ENCODE peak calls at places on chromosome 1, in seven cellular contexts. A is cardiac fibroblast, F is Peyer's patch, S is breast epithelium, J is fibroblast of pulmonary artery, O is OCI-LY7, Q is ovary. Z is an unnamed sample.

GRCh38 chr1:12475947-12476346 is 142.1 kb downstream of the DHRS3 start:
- DNase-seq in F (no peak), O (no peak), A (peak), J (no peak), S (no peak), Q (no peak), Z (peak)

GRCh38 chr1:244075247-244075722 is 24.2 kb downstream of the ZBTB18 start:
- DNase-seq in S (no peak), A (no peak), F (peak), Q (no peak), O (no peak), J (no peak), Z (peak)

GRCh38 chr1:218209351-218209861 is 75.7 kb upstream of the RRP15 start:
- DNase-seq in F (no peak), S (no peak), A (peak), O (no peak), J (peak), Q (no peak), Z (peak)

GRCh38 chr1:172401907-172402306 is 18.6 kb upstream of the C1orf105 start:
- DNase-seq in S (no peak), F (no peak), O (peak), Q (no peak), J (no peak), A (no peak), Z (no peak)

GRCh38 chr1:185775505-185775904 is 41.3 kb downstream of the HMCN1 start:
- DNase-seq in A (no peak), F (no peak), J (no peak), O (no peak), Q (no peak), S (no peak), Z (no peak)

GRCh38 chr1:52041551-52042185 is 8.1 kb upstream of the KTI12 start:
- DNase-seq in J (peak), F (no peak), A (peak), O (no peak), Q (no peak), S (no peak), Z (no peak)

GRCh38 chr1:150272379-150272840 is at the start of gene C1orf54:
- DNase-seq in Q (no peak), O (no peak), S (no peak), F (no peak), A (peak), J (peak), Z (peak)

GRCh38 chr1:235075121-235075954 is 53.3 kb downstream of the TOMM20 start:
- DNase-seq in O (peak), A (peak), F (peak), Q (peak), J (peak), S (peak), Z (peak)

GRCh38 chr1:215188302-215188950 is 105.9 kb downstream of the KCNK2 start:
- DNase-seq in O (no peak), A (peak), J (no peak), S (no peak), Q (no peak), F (no peak), Z (peak)

GRCh38 chr1:208198271-208198670 is 45.9 kb downstream of the PLXNA2 start:
- DNase-seq in J (no peak), S (no peak), Q (no peak), A (no peak), O (no peak), F (no peak), Z (no peak)

GRCh38 chr1:183197762-183198161 is 11.7 kb downstream of the LAMC2 start:
- DNase-seq in A (no peak), S (no peak), F (no peak), J (no peak), Q (no peak), O (no peak), Z (no peak)

GRCh38 chr1:40318476-40318875 is 1.4 kb upstream of the COL9A2 start:
- DNase-seq in O (no peak), A (no peak), F (no peak), S (no peak), Q (no peak), J (no peak), Z (no peak)

GRCh38 chr1:197911172-197911856 is 5.9 kb upstream of the LHX9 start:
- DNase-seq in O (no peak), F (no peak), S (no peak), J (no peak), A (no peak), Q (peak), Z (no peak)

GRCh38 chr1:147241955-147242448 is 482 bp upstream of the CHD1L start:
- DNase-seq in Q (no peak), J (no peak), S (no peak), F (no peak), A (no peak), O (no peak), Z (no peak)

DNA sequence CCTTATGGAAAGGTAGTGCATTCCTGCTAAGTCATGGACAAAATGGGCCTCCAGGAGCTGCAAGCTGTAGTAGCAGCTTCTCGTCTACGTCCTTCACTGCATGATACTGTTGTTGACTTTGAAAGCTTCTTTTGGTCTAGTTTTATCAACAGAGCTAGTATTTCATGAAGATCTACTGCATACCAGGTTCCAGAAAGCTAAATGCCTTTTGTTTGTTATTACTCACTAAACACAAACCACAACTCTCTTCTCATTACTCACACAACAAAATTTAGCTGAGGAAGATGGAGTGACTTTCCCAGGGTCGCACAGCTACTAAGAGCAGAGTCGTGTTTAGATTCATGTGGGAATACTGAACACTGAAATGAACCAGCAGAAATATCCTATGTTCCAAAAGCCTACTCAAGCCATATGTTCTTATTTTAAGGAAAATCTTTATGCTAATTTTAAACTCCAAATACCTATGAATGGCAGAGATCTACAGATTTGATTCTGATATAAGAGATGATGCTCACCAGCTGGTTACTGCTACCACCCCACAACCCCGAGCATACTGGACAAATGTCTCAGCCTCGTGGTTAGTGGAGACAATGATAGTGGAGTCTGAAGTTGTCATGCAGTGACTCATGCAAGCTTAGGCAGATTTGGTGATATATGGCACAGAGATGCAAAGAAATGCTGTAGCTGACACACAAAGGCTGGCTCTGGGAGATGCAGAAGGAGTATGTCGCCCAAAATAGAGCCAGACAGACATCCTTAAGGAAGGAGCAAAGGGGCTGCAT is 20.6 kb downstream of the PGBD2 start:
- DNase-seq in J (peak), Q (no peak), A (peak), O (no peak), F (no peak), S (no peak), Z (peak)
- TF ChIP-seq CTCF in J (no peak), Q (no peak), A (no peak), O (no peak), F (no peak), S (no peak), Z (no peak)

GRCh38 chr1:223095870-223096269 is 47.2 kb downstream of the TLR5 start:
- DNase-seq in O (no peak), J (no peak), S (no peak), A (no peak), Q (no peak), F (no peak), Z (no peak)
- H3K4me3 ChIP-seq in O (no peak), J (no peak), S (no peak), A (no peak), Q (no peak), F (no peak), Z (no peak)

DNA sequence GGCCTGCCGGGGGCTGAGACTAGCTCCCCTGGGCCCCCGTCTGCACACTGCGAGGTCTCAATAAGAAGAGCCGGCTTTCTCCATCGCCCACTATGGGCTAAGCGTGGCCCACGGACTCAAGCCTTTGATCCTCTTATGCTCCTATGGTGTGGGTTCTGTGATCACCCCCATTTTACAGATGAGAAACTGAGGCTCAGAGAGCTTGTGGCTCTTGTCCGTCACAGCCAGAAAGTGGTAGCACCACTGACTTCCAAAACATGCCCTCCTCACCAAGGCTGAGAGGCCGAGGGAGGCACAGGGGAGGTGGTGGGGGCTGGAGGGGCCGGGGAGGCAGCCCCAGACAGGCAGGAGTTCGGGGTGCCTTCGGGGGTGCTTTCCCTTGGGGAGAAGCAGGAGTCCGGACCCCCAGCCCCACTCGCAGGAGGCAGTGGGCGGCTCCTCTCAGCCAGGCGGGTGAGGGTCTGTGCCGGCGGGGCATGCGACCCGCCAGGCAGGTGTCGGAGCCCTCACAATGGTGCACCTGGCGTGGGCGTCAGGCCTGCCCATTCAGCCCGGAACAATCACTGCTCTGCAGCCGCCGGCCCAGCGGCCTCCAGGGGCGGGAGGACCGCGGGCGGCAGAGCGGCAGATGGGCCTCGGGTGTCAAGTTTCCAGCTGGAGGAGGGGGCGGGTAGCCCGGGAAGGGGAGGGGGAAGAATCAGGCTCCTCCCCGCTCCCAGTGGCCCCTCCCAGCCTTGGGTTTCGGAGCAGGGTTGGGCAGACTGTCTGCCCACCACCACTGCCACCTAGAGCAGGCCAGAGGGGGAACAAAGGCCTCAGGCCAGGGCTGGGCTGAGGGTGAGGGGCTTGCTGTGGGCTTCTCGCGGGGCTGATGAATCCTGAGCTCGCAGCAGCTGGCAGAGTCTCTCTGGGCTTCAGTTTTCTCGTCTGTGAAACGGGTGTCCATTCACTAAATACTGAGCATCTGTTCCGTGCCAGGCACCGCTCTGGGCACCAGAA is 39.3 kb upstream of the CASZ1 start:
- DNase-seq in O (no peak), S (no peak), Q (no peak), A (peak), F (no peak), J (peak), Z (peak)
- TF ChIP-seq CTCF in O (no peak), S (no peak), Q (no peak), A (no peak), F (no peak), J (no peak), Z (no peak)

GRCh38 chr1:23367451-23367790 is 2.2 kb downstream of the ZNF436 start:
- DNase-seq in Q (no peak), F (no peak), J (no peak), S (no peak), O (peak), A (no peak), Z (no peak)
- H3K4me3 ChIP-seq in Q (peak), F (peak), J (peak), S (peak), O (peak), A (peak), Z (peak)

GRCh38 chr1:238329671-238330070 is 438.9 kb upstream of the ZP4 start:
- DNase-seq in A (no peak), J (no peak), S (no peak), F (no peak), O (no peak), Q (no peak), Z (no peak)
- TF ChIP-seq CTCF in A (no peak), J (no peak), S (no peak), F (no peak), O (no peak), Q (no peak), Z (no peak)

GRCh38 chr1:210089848-210090247 is 142.7 kb upstream of the SERTAD4 start:
- DNase-seq in Q (no peak), J (no peak), S (no peak), F (no peak), O (no peak), A (peak), Z (no peak)
- H3K4me3 ChIP-seq in Q (no peak), J (no peak), S (no peak), F (no peak), O (no peak), A (no peak), Z (no peak)